ENCODE peak calls at places on chromosomes 6 and 20, in eight cellular contexts. M is astrocyte of the cerebellum, A is brain microvascular endothelial cell, Q is progenitor cell of endocrine pancreas, P is anterior cingulate cortex, N is NCI-H1436 treated with DMSO at 0.1 percent for 48 hours, R is esophagus squamous epithelium, G is neural crest cell. O is an unnamed sample.

GRCh38 chr6:105137388-105137787 is 42.4 kb downstream of the POPDC3 start:
- DNase-seq in G (no peak), Q (no peak), P (no peak), A (no peak), N (no peak), R (no peak), M (no peak), O (no peak)

GRCh38 chr6:29502181-29502580 is 14.4 kb upstream of the MAS1L start:
- DNase-seq in A (no peak), G (no peak), R (no peak), Q (no peak), N (no peak), M (no peak), P (no peak), O (no peak)

GRCh38 chr6:56714273-56714672 is 71.6 kb upstream of the DST start:
- DNase-seq in P (no peak), N (no peak), A (no peak), R (no peak), M (no peak), Q (no peak), G (no peak), O (no peak)

GRCh38 chr20:10309326-10309725 is 90.7 kb downstream of the SNAP25 start:
- DNase-seq in Q (no peak), M (peak), P (no peak), G (no peak), R (no peak), A (peak), N (no peak), O (peak)

GRCh38 chr20:30816182-30816645 is 441.2 kb upstream of the DEFB115 start:
- DNase-seq in N (no peak), A (no peak), M (no peak), G (no peak), Q (no peak), R (no peak), P (no peak), O (no peak)

GRCh38 chr6:26445934-26446667 is 5.8 kb downstream of the BTN3A3 start:
- DNase-seq in G (no peak), P (no peak), Q (no peak), M (no peak), R (no peak), A (no peak), N (no peak), O (no peak)

GRCh38 chr6:48535569-48535968 is 424.6 kb upstream of the PTCHD4 start:
- DNase-seq in M (peak), N (no peak), P (no peak), G (no peak), Q (no peak), A (peak), R (no peak), O (no peak)

GRCh38 chr20:38175221-38176030 is 10.4 kb upstream of the TGM2 start:
- DNase-seq in R (no peak), P (no peak), Q (no peak), N (no peak), M (no peak), G (no peak), A (no peak), O (no peak)

GRCh38 chr6:15904651-15905376 is 224.1 kb upstream of the MYLIP start:
- DNase-seq in A (no peak), N (no peak), R (no peak), G (no peak), P (no peak), Q (no peak), M (no peak), O (no peak)

O was measured in endothelial cell of umbilical vein.